ENCODE peak calls at places on chromosomes 6 and 20, in five cellular contexts. V is heart left ventricle, R is upper lobe of left lung, D is GM12878, M is lower leg skin. T is an unnamed sample.

GRCh38 chr6:54335871-54336270 is 27.6 kb downstream of the TINAG start:
- DNase-seq in R (no peak), V (no peak), D (no peak), M (no peak), T (no peak)

GRCh38 chr6:87718662-87719433 is 16.8 kb upstream of the AKIRIN2 start:
- DNase-seq in D (no peak), R (no peak), M (no peak), V (no peak), T (no peak)

GRCh38 chr20:36214684-36215256 is 21.5 kb upstream of the AAR2 start:
- DNase-seq in D (no peak), V (no peak), M (no peak), R (no peak), T (no peak)

GRCh38 chr6:74357329-74357728 is 661.3 kb downstream of the CD109 start:
- DNase-seq in V (no peak), R (no peak), M (no peak), D (no peak), T (no peak)

GRCh38 chr6:73521351-73522254 is 771 bp upstream of the EEF1A1 start:
- DNase-seq in M (peak), R (peak), D (no peak), V (peak), T (peak)

GRCh38 chr6:24149836-24150235 is 23.8 kb downstream of the NRSN1 start:
- DNase-seq in V (no peak), M (no peak), D (no peak), R (no peak), T (no peak)

GRCh38 chr20:41483553-41483930 is 116.9 kb upstream of the EMILIN3 start:
- DNase-seq in R (no peak), V (no peak), D (no peak), M (no peak), T (no peak)

GRCh38 chr20:41136695-41137411 is 490 bp upstream of the PLCG1 start:
- DNase-seq in R (peak), M (peak), D (no peak), V (peak), T (peak)

GRCh38 chr6:137981758-137982157 is 114.7 kb downstream of the TNFAIP3 start:
- DNase-seq in R (no peak), V (no peak), D (no peak), M (no peak), T (no peak)

GRCh38 chr6:26032387-26033131 is 54.7 kb upstream of the HFE start:
- DNase-seq in M (no peak), V (no peak), R (no peak), D (peak), T (no peak)

GRCh38 chr20:24109008-24109407 is 120.4 kb upstream of the GGTLC1 start:
- DNase-seq in D (no peak), M (no peak), V (no peak), R (no peak), T (no peak)

GRCh38 chr6:77457720-77458349 is 5.5 kb downstream of the HTR1B start:
- DNase-seq in D (no peak), M (peak), V (no peak), R (no peak), T (no peak)

GRCh38 chr6:98877250-98877649 is 42.9 kb downstream of the POU3F2 start:
- DNase-seq in D (no peak), V (no peak), M (no peak), R (no peak), T (no peak)

GRCh38 chr20:13915244-13915643 is 75.2 kb downstream of the SEL1L2 start:
- DNase-seq in V (no peak), M (no peak), R (no peak), D (no peak), T (peak)

GRCh38 chr6:18265099-18265372 is 706 bp upstream of the DEK start:
- DNase-seq in V (no peak), M (no peak), R (no peak), D (no peak), T (no peak)
- TF ChIP-seq POLR2A in V (no peak), M (no peak), R (no peak), D (no peak), T (no peak)

DNA sequence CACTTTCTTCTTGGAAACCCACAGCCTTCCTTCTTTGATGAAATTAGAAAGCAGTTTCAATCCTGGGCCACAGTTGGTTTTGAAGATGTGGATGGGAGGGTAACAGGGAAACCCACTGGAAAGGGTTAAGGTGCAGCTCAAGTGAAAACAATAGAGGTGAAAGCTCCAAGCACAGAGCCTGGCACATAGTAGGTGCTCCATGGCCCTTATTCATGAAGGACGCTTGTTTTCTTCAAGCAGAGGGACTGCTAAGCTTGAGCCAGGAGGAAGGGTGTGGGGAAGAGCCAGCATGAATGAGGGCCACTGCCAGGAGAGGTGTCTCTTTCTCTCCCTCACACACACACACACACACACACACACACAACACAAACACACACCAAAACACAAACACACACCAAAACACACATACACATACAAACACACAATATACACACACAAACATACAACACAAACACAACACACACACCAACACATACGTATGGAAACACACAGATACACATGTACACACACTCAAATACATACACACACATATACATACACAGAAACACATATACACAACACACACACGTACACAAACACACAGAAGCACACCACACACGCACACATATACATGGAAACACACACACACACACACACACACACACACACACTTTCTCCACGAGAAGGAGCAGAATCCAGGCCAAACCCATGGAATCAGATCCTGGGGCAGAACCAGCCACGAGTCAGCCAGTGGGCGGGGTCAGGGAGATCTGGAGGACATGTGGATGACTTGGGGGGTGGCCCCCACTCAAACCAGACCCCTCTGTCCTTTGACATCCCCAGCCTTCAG is 23.7 kb upstream of the RBPJL start:
- DNase-seq in V (no peak), D (no peak), M (no peak), R (no peak), T (no peak)
- TF ChIP-seq POLR2A in V (no peak), D (no peak), M (no peak), R (no peak), T (no peak)

GRCh38 chr6:31727717-31728671 is 1.1 kb downstream of the DDAH2 start:
- DNase-seq in M (no peak), D (peak), V (peak), R (peak), T (peak)

GRCh38 chr6:31723245-31723979 is at the start of gene MPIG6B:
- DNase-seq in R (no peak), D (no peak), M (no peak), V (no peak), T (peak)

GRCh38 chr6:31727034-31727716 is 1.9 kb downstream of the DDAH2 start:
- DNase-seq in R (no peak), V (no peak), M (no peak), D (no peak), T (peak)

GRCh38 chr6:31723980-31724691 is 963 bp downstream of the MPIG6B start:
- DNase-seq in R (no peak), M (no peak), V (peak), D (no peak), T (no peak)

GRCh38 chr6:31725502-31726350 is 2.6 kb downstream of the MPIG6B start:
- DNase-seq in R (no peak), M (no peak), V (no peak), D (no peak), T (no peak)
- TF ChIP-seq POLR2A in R (no peak), M (no peak), V (no peak), D (no peak), T (no peak)

DNA sequence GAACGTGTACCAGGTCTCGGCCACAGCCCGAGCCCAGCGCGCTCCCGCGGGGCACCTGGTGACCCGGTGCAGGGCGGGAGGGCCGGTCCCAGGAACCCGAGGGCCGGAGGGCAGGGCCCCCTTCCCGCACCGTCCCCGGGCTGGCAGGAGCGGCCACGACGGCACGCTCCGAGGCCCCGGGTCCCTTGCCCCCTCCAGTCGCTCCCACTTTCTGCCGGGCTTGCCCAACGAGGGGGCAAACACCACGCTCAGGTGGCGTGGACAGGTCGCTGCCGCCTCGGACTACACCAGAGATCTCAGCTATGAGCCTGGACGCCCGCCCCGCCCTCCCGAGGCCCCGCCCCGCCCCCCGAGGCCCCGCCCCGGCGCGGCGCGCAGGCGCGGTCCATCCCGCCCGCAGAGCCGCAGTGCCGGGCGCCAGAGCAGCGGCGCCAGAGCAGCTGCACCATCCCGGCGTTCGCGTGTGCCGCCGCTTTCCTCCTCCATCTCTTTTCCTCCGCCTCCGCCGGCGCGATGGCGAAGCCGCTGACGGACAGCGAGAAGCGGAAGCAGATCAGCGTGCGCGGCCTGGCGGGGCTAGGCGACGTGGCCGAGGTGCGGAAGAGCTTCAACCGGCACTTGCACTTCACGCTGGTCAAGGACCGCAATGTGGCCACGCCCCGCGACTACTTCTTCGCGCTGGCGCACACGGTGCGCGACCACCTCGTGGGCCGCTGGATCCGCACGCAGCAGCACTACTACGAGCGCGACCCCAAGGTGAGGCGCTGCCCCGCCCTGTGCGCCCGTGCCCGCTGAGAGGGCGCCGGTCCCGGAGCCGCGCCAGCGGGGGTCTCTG is at the start of gene PYGB:
- DNase-seq in R (peak), M (peak), V (peak), D (peak), T (peak)
- TF ChIP-seq POLR2A in R (peak), M (no peak), V (peak), D (peak), T (peak)